ENCODE peak calls at places on chromosomes 16 and 17, in ten cellular contexts. One of them, this sample, is unnamed.

GRCh38 chr16:14302031-14302398 is 230.9 kb downstream of the MRTFB start:
- DNase-seq in left ventricle myocardium inferior: peak
- DNase-seq in GM12865: peak
- DNase-seq in OCI-LY7: peak
- DNase-seq in cardiac muscle cell: peak
- DNase-seq in ascending aorta: no peak
- DNase-seq in stomach: peak
- DNase-seq in fibroblast of lung: peak
- DNase-seq in prostate gland: no peak
- DNase-seq in heart left ventricle: peak
- DNase-seq in this sample: no peak

GRCh38 chr17:79541451-79541850 is 69.4 kb downstream of the RBFOX3 start:
- DNase-seq in cardiac muscle cell: no peak
- DNase-seq in OCI-LY7: no peak
- DNase-seq in GM12865: no peak
- DNase-seq in left ventricle myocardium inferior: no peak
- DNase-seq in heart left ventricle: no peak
- DNase-seq in ascending aorta: no peak
- DNase-seq in fibroblast of lung: no peak
- DNase-seq in stomach: no peak
- DNase-seq in prostate gland: no peak
- DNase-seq in this sample: no peak

GRCh38 chr16:29738514-29738913 is 7.3 kb downstream of the C16orf54 start:
- DNase-seq in ascending aorta: no peak
- DNase-seq in left ventricle myocardium inferior: no peak
- DNase-seq in GM12865: peak
- DNase-seq in prostate gland: no peak
- DNase-seq in stomach: no peak
- DNase-seq in fibroblast of lung: no peak
- DNase-seq in cardiac muscle cell: no peak
- DNase-seq in OCI-LY7: peak
- DNase-seq in heart left ventricle: no peak
- DNase-seq in this sample: no peak

GRCh38 chr17:73592079-73592415 is 52.2 kb downstream of the SDK2 start:
- DNase-seq in heart left ventricle: no peak
- DNase-seq in cardiac muscle cell: no peak
- DNase-seq in OCI-LY7: no peak
- DNase-seq in stomach: no peak
- DNase-seq in prostate gland: no peak
- DNase-seq in GM12865: no peak
- DNase-seq in left ventricle myocardium inferior: no peak
- DNase-seq in ascending aorta: no peak
- DNase-seq in fibroblast of lung: no peak
- DNase-seq in this sample: no peak

GRCh38 chr17:1620486-1620885 is 8.1 kb downstream of the SLC43A2 start:
- DNase-seq in OCI-LY7: no peak
- DNase-seq in ascending aorta: no peak
- DNase-seq in cardiac muscle cell: no peak
- DNase-seq in fibroblast of lung: no peak
- DNase-seq in GM12865: no peak
- DNase-seq in heart left ventricle: no peak
- DNase-seq in prostate gland: no peak
- DNase-seq in stomach: no peak
- DNase-seq in left ventricle myocardium inferior: no peak
- DNase-seq in this sample: no peak

GRCh38 chr16:50593410-50594139 is 45.4 kb downstream of the NKD1 start:
- DNase-seq in left ventricle myocardium inferior: no peak
- DNase-seq in prostate gland: no peak
- DNase-seq in OCI-LY7: no peak
- DNase-seq in ascending aorta: no peak
- DNase-seq in stomach: no peak
- DNase-seq in cardiac muscle cell: peak
- DNase-seq in GM12865: no peak
- DNase-seq in fibroblast of lung: peak
- DNase-seq in heart left ventricle: no peak
- DNase-seq in this sample: no peak

GRCh38 chr16:11683140-11683539 is 14.9 kb downstream of the SNN start:
- DNase-seq in ascending aorta: peak
- DNase-seq in left ventricle myocardium inferior: no peak
- DNase-seq in cardiac muscle cell: no peak
- DNase-seq in heart left ventricle: no peak
- DNase-seq in stomach: no peak
- DNase-seq in prostate gland: no peak
- DNase-seq in GM12865: no peak
- DNase-seq in OCI-LY7: peak
- DNase-seq in fibroblast of lung: no peak
- DNase-seq in this sample: no peak

GRCh38 chr17:59361916-59362810 is 30.7 kb downstream of the YPEL2 start:
- DNase-seq in OCI-LY7: peak
- DNase-seq in GM12865: peak
- DNase-seq in stomach: no peak
- DNase-seq in heart left ventricle: no peak
- DNase-seq in cardiac muscle cell: peak
- DNase-seq in ascending aorta: no peak
- DNase-seq in fibroblast of lung: peak
- DNase-seq in left ventricle myocardium inferior: no peak
- DNase-seq in prostate gland: no peak
- DNase-seq in this sample: peak

GRCh38 chr16:22014271-22014873 is 6.5 kb downstream of the MOSMO start:
- DNase-seq in heart left ventricle: no peak
- DNase-seq in OCI-LY7: peak
- DNase-seq in cardiac muscle cell: no peak
- DNase-seq in fibroblast of lung: no peak
- DNase-seq in stomach: no peak
- DNase-seq in prostate gland: no peak
- DNase-seq in ascending aorta: no peak
- DNase-seq in left ventricle myocardium inferior: no peak
- DNase-seq in GM12865: peak
- DNase-seq in this sample: no peak

GRCh38 chr17:50203086-50203485 is 1.7 kb upstream of the COL1A1 start:
- DNase-seq in GM12865: no peak
- DNase-seq in fibroblast of lung: peak
- DNase-seq in prostate gland: no peak
- DNase-seq in ascending aorta: no peak
- DNase-seq in left ventricle myocardium inferior: no peak
- DNase-seq in heart left ventricle: no peak
- DNase-seq in stomach: no peak
- DNase-seq in cardiac muscle cell: peak
- DNase-seq in OCI-LY7: no peak
- DNase-seq in this sample: no peak

GRCh38 chr17:5826384-5826783 is 242.1 kb upstream of the NLRP1 start:
- DNase-seq in ascending aorta: no peak
- DNase-seq in heart left ventricle: no peak
- DNase-seq in stomach: no peak
- DNase-seq in cardiac muscle cell: no peak
- DNase-seq in left ventricle myocardium inferior: no peak
- DNase-seq in OCI-LY7: no peak
- DNase-seq in GM12865: no peak
- DNase-seq in fibroblast of lung: no peak
- DNase-seq in prostate gland: no peak
- DNase-seq in this sample: no peak

GRCh38 chr17:34252138-34252889 is 2.8 kb upstream of the CCL2 start:
- DNase-seq in prostate gland: peak
- DNase-seq in ascending aorta: peak
- DNase-seq in heart left ventricle: peak
- DNase-seq in fibroblast of lung: peak
- DNase-seq in OCI-LY7: peak
- DNase-seq in stomach: peak
- DNase-seq in GM12865: peak
- DNase-seq in left ventricle myocardium inferior: peak
- DNase-seq in cardiac muscle cell: peak
- DNase-seq in this sample: peak

GRCh38 chr16:30377812-30378235 is 3.2 kb downstream of the MYL11 start:
- DNase-seq in stomach: peak
- DNase-seq in ascending aorta: peak
- DNase-seq in fibroblast of lung: peak
- DNase-seq in heart left ventricle: peak
- DNase-seq in prostate gland: peak
- DNase-seq in cardiac muscle cell: peak
- DNase-seq in left ventricle myocardium inferior: peak
- DNase-seq in OCI-LY7: peak
- DNase-seq in GM12865: peak
- DNase-seq in this sample: peak

GRCh38 chr17:46151762-46152161 is 41.5 kb downstream of the KANSL1 start:
- DNase-seq in stomach: no peak
- DNase-seq in fibroblast of lung: no peak
- DNase-seq in heart left ventricle: no peak
- DNase-seq in cardiac muscle cell: no peak
- DNase-seq in GM12865: no peak
- DNase-seq in OCI-LY7: no peak
- DNase-seq in prostate gland: no peak
- DNase-seq in left ventricle myocardium inferior: no peak
- DNase-seq in ascending aorta: no peak
- DNase-seq in this sample: no peak

GRCh38 chr17:75633484-75634375 is 496 bp downstream of the SMIM5 start:
- DNase-seq in left ventricle myocardium inferior: peak
- DNase-seq in heart left ventricle: peak
- DNase-seq in ascending aorta: peak
- DNase-seq in GM12865: peak
- DNase-seq in cardiac muscle cell: peak
- DNase-seq in stomach: peak
- DNase-seq in prostate gland: peak
- DNase-seq in fibroblast of lung: peak
- DNase-seq in OCI-LY7: peak
- DNase-seq in this sample: peak

GRCh38 chr17:58086953-58087352 is 3.7 kb downstream of the DYNLL2 start:
- DNase-seq in stomach: no peak
- DNase-seq in prostate gland: no peak
- DNase-seq in heart left ventricle: no peak
- DNase-seq in cardiac muscle cell: no peak
- DNase-seq in GM12865: no peak
- DNase-seq in ascending aorta: no peak
- DNase-seq in fibroblast of lung: no peak
- DNase-seq in OCI-LY7: no peak
- DNase-seq in left ventricle myocardium inferior: no peak
- DNase-seq in this sample: no peak

GRCh38 chr16:55035037-55035436 is 104.4 kb downstream of the IRX5 start:
- DNase-seq in ascending aorta: no peak
- DNase-seq in heart left ventricle: no peak
- DNase-seq in stomach: peak
- DNase-seq in fibroblast of lung: no peak
- DNase-seq in GM12865: peak
- DNase-seq in prostate gland: no peak
- DNase-seq in cardiac muscle cell: peak
- DNase-seq in OCI-LY7: peak
- DNase-seq in left ventricle myocardium inferior: no peak
- DNase-seq in this sample: no peak

GRCh38 chr17:72358465-72358864 is 237.6 kb downstream of the SOX9 start:
- DNase-seq in heart left ventricle: no peak
- DNase-seq in fibroblast of lung: peak
- DNase-seq in GM12865: no peak
- DNase-seq in stomach: no peak
- DNase-seq in ascending aorta: no peak
- DNase-seq in cardiac muscle cell: no peak
- DNase-seq in prostate gland: no peak
- DNase-seq in left ventricle myocardium inferior: no peak
- DNase-seq in OCI-LY7: no peak
- DNase-seq in this sample: peak

GRCh38 chr16:53129281-53130192 is 74.7 kb downstream of the CHD9 start:
- DNase-seq in heart left ventricle: peak
- DNase-seq in left ventricle myocardium inferior: no peak
- DNase-seq in cardiac muscle cell: peak
- DNase-seq in fibroblast of lung: peak
- DNase-seq in OCI-LY7: peak
- DNase-seq in prostate gland: peak
- DNase-seq in ascending aorta: no peak
- DNase-seq in stomach: no peak
- DNase-seq in GM12865: no peak
- DNase-seq in this sample: peak

GRCh38 chr17:11144358-11145233 is 96.4 kb upstream of the SHISA6 start:
- DNase-seq in heart left ventricle: peak
- DNase-seq in cardiac muscle cell: peak
- DNase-seq in ascending aorta: no peak
- DNase-seq in prostate gland: peak
- DNase-seq in GM12865: peak
- DNase-seq in OCI-LY7: peak
- DNase-seq in fibroblast of lung: peak
- DNase-seq in stomach: peak
- DNase-seq in left ventricle myocardium inferior: no peak
- DNase-seq in this sample: no peak
- TF ChIP-seq CTCF in heart left ventricle: peak
- TF ChIP-seq CTCF in cardiac muscle cell: peak
- TF ChIP-seq CTCF in ascending aorta: no peak
- TF ChIP-seq CTCF in prostate gland: peak
- TF ChIP-seq CTCF in GM12865: peak
- TF ChIP-seq CTCF in OCI-LY7: peak
- TF ChIP-seq CTCF in fibroblast of lung: no peak
- TF ChIP-seq CTCF in stomach: no peak
- TF ChIP-seq CTCF in left ventricle myocardium inferior: peak
- TF ChIP-seq CTCF in this sample: no peak

DNA sequence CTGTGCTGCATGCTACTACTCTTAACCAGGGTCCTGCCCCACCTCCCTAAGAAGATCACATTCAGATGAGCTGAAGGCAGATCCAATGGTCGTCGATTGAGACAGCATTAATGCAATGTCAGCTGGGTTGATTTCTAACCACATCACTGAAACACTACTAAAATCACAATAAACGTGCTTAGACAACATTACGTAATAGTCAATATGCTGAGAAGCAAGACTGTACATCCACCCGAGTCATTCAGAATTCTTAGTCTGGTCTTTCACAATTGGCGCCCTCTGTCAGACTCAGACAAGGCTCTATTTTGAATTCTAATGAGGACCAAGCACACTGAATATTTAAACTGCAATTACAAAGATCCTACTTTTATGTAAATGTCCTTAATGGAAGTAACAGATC is 205.2 kb downstream of the STX8 start:
- DNase-seq in heart left ventricle: no peak
- DNase-seq in fibroblast of lung: peak
- DNase-seq in cardiac muscle cell: peak
- DNase-seq in ascending aorta: no peak
- DNase-seq in OCI-LY7: no peak
- DNase-seq in GM12865: no peak
- DNase-seq in stomach: no peak
- DNase-seq in left ventricle myocardium inferior: no peak
- DNase-seq in prostate gland: no peak
- DNase-seq in this sample: no peak
- H3K4me3 ChIP-seq in heart left ventricle: no peak
- H3K4me3 ChIP-seq in fibroblast of lung: no peak
- H3K4me3 ChIP-seq in cardiac muscle cell: no peak
- H3K4me3 ChIP-seq in ascending aorta: no peak
- H3K4me3 ChIP-seq in OCI-LY7: no peak
- H3K4me3 ChIP-seq in GM12865: no peak
- H3K4me3 ChIP-seq in stomach: no peak
- H3K4me3 ChIP-seq in left ventricle myocardium inferior: no peak
- H3K4me3 ChIP-seq in prostate gland: no peak
- H3K4me3 ChIP-seq in this sample: no peak

GRCh38 chr16:83402160-83402794 is 405.5 kb upstream of the HSBP1 start:
- DNase-seq in prostate gland: no peak
- DNase-seq in cardiac muscle cell: no peak
- DNase-seq in fibroblast of lung: no peak
- DNase-seq in left ventricle myocardium inferior: no peak
- DNase-seq in ascending aorta: no peak
- DNase-seq in GM12865: no peak
- DNase-seq in stomach: no peak
- DNase-seq in heart left ventricle: no peak
- DNase-seq in OCI-LY7: no peak
- DNase-seq in this sample: no peak
- TF ChIP-seq CTCF in prostate gland: no peak
- TF ChIP-seq CTCF in cardiac muscle cell: no peak
- TF ChIP-seq CTCF in fibroblast of lung: no peak
- TF ChIP-seq CTCF in left ventricle myocardium inferior: no peak
- TF ChIP-seq CTCF in ascending aorta: no peak
- TF ChIP-seq CTCF in GM12865: no peak
- TF ChIP-seq CTCF in stomach: no peak
- TF ChIP-seq CTCF in heart left ventricle: no peak
- TF ChIP-seq CTCF in OCI-LY7: peak
- TF ChIP-seq CTCF in this sample: no peak

GRCh38 chr16:634996-635395 is 1.1 kb downstream of the METTL26 start:
- DNase-seq in OCI-LY7: no peak
- DNase-seq in heart left ventricle: no peak
- DNase-seq in stomach: no peak
- DNase-seq in fibroblast of lung: no peak
- DNase-seq in prostate gland: no peak
- DNase-seq in left ventricle myocardium inferior: no peak
- DNase-seq in ascending aorta: no peak
- DNase-seq in GM12865: no peak
- DNase-seq in cardiac muscle cell: no peak
- DNase-seq in this sample: no peak
- H3K4me3 ChIP-seq in OCI-LY7: peak
- H3K4me3 ChIP-seq in heart left ventricle: peak
- H3K4me3 ChIP-seq in stomach: peak
- H3K4me3 ChIP-seq in fibroblast of lung: peak
- H3K4me3 ChIP-seq in prostate gland: peak
- H3K4me3 ChIP-seq in left ventricle myocardium inferior: peak
- H3K4me3 ChIP-seq in ascending aorta: peak
- H3K4me3 ChIP-seq in GM12865: peak
- H3K4me3 ChIP-seq in cardiac muscle cell: no peak
- H3K4me3 ChIP-seq in this sample: peak

This sample was measured in AG04450.